ENCODE peak calls at places on chromosomes 4 and X, in five cellular contexts. K, U, E, Q and R are unnamed samples. For H3K9me3, the result is how much of the 10 kb centered on the place peaks cover.

GRCh38 chr4:162241857-162242256 is 78.1 kb upstream of the FSTL5 start:
- DNase-seq in K (no peak), U (peak), E (no peak), Q (no peak), R (no peak)

GRCh38 chr4:184142121-184143000 is 75.3 kb downstream of the ENPP6 start:
- DNase-seq in K (no peak), U (no peak), E (no peak), Q (no peak), R (no peak)

GRCh38 chrX:40484408-40485091 is 96.2 kb upstream of the ATP6AP2 start:
- DNase-seq in K (no peak), U (peak), E (no peak), Q (no peak), R (no peak)

GRCh38 chr4:106245176-106245575 is 70.8 kb downstream of the TBCK start:
- DNase-seq in K (no peak), U (no peak), E (no peak), Q (no peak), R (no peak)

GRCh38 chrX:63506320-63506719 is 155.2 kb upstream of the SPIN4 start:
- DNase-seq in K (no peak), U (peak), E (no peak), Q (peak), R (no peak)

GRCh38 chrX:130097507-130098201 is 12.6 kb downstream of the ELF4 start:
- DNase-seq in K (peak), U (peak), E (peak), Q (no peak), R (no peak)

GRCh38 chrX:153061732-153062131 is 5.5 kb downstream of the PNMA3 start:
- DNase-seq in K (no peak), U (no peak), E (no peak), Q (no peak), R (no peak)

GRCh38 chr4:176883681-176884418 is 91.1 kb upstream of the VEGFC start:
- DNase-seq in K (no peak), U (no peak), E (no peak), Q (no peak), R (peak)

GRCh38 chr4:129526812-129527211 is 430.9 kb downstream of the C4orf33 start:
- DNase-seq in K (no peak), U (no peak), E (no peak), Q (peak), R (no peak)

GRCh38 chrX:47540754-47541538 is 20.1 kb upstream of the ARAF start:
- DNase-seq in K (no peak), U (peak), E (peak), Q (peak), R (peak)

GRCh38 chr4:3201718-3202702 is 46.9 kb upstream of the MSANTD1 start:
- DNase-seq in K (peak), U (no peak), E (no peak), Q (no peak), R (no peak)

GRCh38 chr4:139975830-139976272 is 178.1 kb downstream of the MAML3 start:
- DNase-seq in K (no peak), U (no peak), E (no peak), Q (no peak), R (no peak)

GRCh38 chr4:76430519-76431388 is 4.3 kb upstream of the SHROOM3 start:
- DNase-seq in K (no peak), U (peak), E (no peak), Q (peak), R (no peak)

GRCh38 chrX:2516612-2517011 is 15.8 kb upstream of the DHRSX start:
- DNase-seq in K (no peak), U (no peak), E (no peak), Q (no peak), R (no peak)
- H3K4me3 ChIP-seq in K (no peak), U (no peak), E (no peak), Q (no peak), R (no peak)

GRCh38 chr4:14403132-14403531 is 599.1 kb upstream of the CPEB2 start:
- DNase-seq in K (no peak), U (no peak), E (no peak), Q (no peak), R (no peak)
- H3K9me3 ChIP-seq in K (under half), U (under half), E (under half), Q (under half), R (under half)

GRCh38 chr4:185369729-185370128 is 26.0 kb downstream of the LRP2BP start:
- DNase-seq in K (no peak), U (no peak), E (no peak), Q (no peak), R (no peak)
- H3K4me3 ChIP-seq in K (no peak), U (no peak), E (no peak), Q (no peak), R (no peak)

DNA sequence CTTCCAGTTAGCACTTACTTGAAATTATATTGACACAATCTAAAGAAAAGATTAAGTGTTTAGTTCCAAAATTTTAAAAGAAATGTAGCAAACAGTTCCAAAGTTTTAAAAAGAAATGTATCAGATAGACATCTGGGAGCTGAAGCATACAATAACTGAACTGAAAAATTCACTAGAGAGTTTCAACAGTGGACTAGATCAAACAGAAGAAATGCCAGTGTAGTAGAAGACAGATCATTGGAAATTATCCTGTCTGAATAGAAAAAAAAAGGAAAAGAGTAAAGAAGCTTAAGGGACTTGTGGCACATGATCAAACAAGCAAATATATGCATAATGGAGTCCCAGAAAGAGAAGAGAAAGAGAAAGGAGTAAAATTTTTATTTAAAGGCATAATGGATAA is 261.4 kb downstream of the LAS1L start:
- DNase-seq in K (no peak), U (no peak), E (no peak), Q (no peak), R (no peak)
- H3K9me3 ChIP-seq in K (under half), U (under half), E (under half), Q (under half), R (under half)

DNA sequence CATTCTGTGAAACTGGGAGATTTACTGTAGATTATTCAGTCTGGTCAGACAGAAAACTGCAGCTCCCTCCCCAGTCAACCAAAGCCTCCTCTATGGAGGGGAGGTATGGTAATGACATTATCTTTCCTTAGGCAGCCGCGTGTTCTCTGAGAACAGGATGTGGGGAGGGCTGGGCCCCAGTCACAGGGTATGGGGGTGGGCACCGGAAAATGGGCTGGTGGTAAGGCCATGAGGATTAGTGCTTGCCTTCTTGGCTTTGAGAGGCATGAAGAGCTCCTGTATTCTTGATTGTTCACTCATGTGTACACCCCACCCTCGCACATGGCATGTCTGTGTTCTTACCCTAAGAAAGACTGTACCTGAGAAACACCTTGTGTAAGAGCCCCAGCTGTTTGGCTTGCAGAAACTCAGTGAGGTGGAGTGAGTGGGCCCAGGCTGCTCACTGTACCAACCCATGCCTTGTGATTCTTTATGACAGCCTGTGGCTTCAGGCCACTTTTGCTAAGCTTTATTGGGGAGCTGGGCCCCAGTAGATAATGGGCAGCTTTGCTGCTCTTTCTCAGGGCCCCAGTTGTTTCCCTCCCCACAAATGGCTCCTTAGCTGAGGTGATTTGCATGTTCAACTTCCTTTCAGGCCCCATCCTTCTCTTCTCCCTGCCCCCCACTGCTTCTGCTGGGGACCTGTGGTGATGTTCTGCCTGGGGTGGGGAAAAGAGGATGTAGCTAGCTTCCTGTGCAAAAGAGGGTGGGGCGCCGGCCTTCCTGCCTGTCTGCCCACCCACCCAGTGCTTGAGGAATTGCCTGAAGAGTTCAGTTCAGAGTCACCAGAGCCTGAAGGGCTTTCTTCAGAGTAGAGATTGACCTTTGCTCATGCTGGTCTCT is 30.7 kb downstream of the MSN start:
- DNase-seq in K (peak), U (no peak), E (peak), Q (no peak), R (peak)
- H3K4me3 ChIP-seq in K (peak), U (no peak), E (no peak), Q (no peak), R (no peak)